ENCODE peak calls at places on chromosomes 5 and 9, in four cellular contexts. P is upper lobe of right lung, U is IMR-90, J is left lung. Y is an unnamed sample.

GRCh38 chr5:103562084-103562452 is 521 bp downstream of the NUDT12 start:
- DNase-seq in J (peak; percentile 38), P (no peak), U (no peak), Y (no peak)

GRCh38 chr9:99176527-99177013 is 45.2 kb downstream of the ALG2 start:
- DNase-seq in U (no peak), J (no peak), P (no peak), Y (no peak)

GRCh38 chr9:106953166-106953565 is 90.2 kb downstream of the ZNF462 start:
- DNase-seq in P (no peak), J (no peak), U (peak; percentile 88), Y (peak; percentile 42)

GRCh38 chr5:59562756-59563389 is 330.7 kb downstream of the PDE4D start:
- DNase-seq in J (peak; percentile 42), P (peak; percentile 69), U (peak; percentile 33), Y (no peak)

GRCh38 chr9:128729766-128730517 is 6.0 kb upstream of the ZDHHC12 start:
- DNase-seq in P (no peak), U (no peak), J (no peak), Y (no peak)

GRCh38 chr5:43106290-43106638 is 14.4 kb upstream of the ZNF131 start:
- DNase-seq in J (no peak), U (no peak), P (no peak), Y (no peak)

GRCh38 chr9:126661521-126662251 is 48.0 kb downstream of the LMX1B start:
- DNase-seq in U (peak; percentile 6), P (no peak), J (no peak), Y (no peak)

GRCh38 chr9:5842926-5843325 is 10.0 kb upstream of the ERMP1 start:
- DNase-seq in J (no peak), U (no peak), P (no peak), Y (no peak)

GRCh38 chr5:127925916-127926315 is 157.7 kb upstream of the SLC12A2 start:
- DNase-seq in U (no peak), J (no peak), P (no peak), Y (no peak)

GRCh38 chr9:882416-882931 is 41.0 kb downstream of the DMRT1 start:
- DNase-seq in U (no peak), P (no peak), J (no peak), Y (no peak)

GRCh38 chr9:7394007-7394774 is 405.4 kb downstream of the DMAC1 start:
- DNase-seq in J (no peak), U (no peak), P (no peak), Y (no peak)
- TF ChIP-seq CTCF in J (no peak), U (no peak), P (no peak), Y (no peak)

DNA sequence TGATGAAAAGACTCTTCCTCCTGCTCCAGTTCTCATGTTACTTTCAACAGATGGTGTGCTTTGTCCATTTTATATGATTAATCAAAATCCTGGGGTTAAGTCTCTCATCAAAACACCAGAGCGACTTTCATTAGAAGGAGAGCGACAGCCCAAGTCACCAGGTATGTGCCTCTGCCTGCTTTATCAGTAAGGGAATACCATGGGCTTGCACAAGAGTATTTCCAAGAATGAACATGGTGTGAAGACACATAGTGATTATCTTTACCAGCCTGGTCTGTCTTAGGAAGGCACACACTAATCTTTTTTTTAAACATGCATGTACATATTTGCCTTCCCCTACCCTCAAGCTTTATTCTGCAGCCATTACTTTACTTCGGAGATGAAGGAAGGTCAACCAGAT is 15.2 kb downstream of the NUP214 start:
- DNase-seq in P (no peak), J (no peak), U (no peak), Y (no peak)
- H3K36me3 ChIP-seq in P (peaks cover 94% of the 10 kb centered on the region), J (peaks cover 98% of the 10 kb centered on the region), U (peaks cover 58% of the 10 kb centered on the region), Y (peaks cover 26% of the 10 kb centered on the region)

GRCh38 chr5:176865964-176866363 is 33.2 kb downstream of the HK3 start:
- DNase-seq in J (no peak), P (no peak), U (no peak), Y (no peak)
- H3K27me3 ChIP-seq in J (peaks cover 28% of the 10 kb centered on the region), P (peaks cover 61% of the 10 kb centered on the region), U (peaks cover 68% of the 10 kb centered on the region), Y (peaks cover 30% of the 10 kb centered on the region)

GRCh38 chr9:97307091-97307490 is 368 bp upstream of the CCDC180 start:
- DNase-seq in P (peak; percentile 85), U (peak; percentile 57), J (peak; percentile 90), Y (no peak)
- TF ChIP-seq CTCF in P (no peak), U (no peak), J (no peak), Y (no peak)

DNA sequence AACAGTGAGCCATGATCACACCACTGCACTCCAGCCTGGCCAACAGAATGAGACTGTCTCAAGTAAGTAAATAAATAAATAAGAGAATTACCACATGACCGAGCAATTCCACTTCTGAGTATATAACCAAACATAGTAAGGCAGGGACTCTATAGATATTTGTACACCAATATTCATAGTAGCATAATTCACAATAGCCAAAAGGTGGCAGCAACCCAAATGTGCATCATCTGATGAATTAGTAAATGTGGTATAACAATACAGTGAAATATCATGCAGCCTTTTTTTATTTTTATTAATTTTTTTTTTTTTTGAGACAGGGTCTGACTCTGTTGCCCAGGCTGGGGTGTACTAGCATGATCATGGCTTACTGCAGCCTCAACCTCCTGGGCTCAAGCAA is 33.1 kb downstream of the ALDH7A1 start:
- DNase-seq in P (no peak), U (peak; percentile 22), J (no peak), Y (no peak)
- H3K36me3 ChIP-seq in P (peaks cover 5% of the 10 kb centered on the region), U (peaks cover 8% of the 10 kb centered on the region), J (peaks cover 13% of the 10 kb centered on the region), Y (no peaks in the 10 kb centered on the region)

GRCh38 chr5:38265546-38266179 is 7.3 kb downstream of the EGFLAM start:
- DNase-seq in J (no peak), U (peak; percentile 40), P (no peak), Y (no peak)

GRCh38 chr5:38263983-38264382 is 5.6 kb downstream of the EGFLAM start:
- DNase-seq in P (no peak), J (no peak), U (no peak), Y (no peak)

GRCh38 chr5:38267372-38267771 is 9.0 kb downstream of the EGFLAM start:
- DNase-seq in P (no peak), U (no peak), J (no peak), Y (no peak)
- H3K27me3 ChIP-seq in P (peaks cover 50% of the 10 kb centered on the region), U (peaks cover 10% of the 10 kb centered on the region), J (peaks cover 17% of the 10 kb centered on the region), Y (no peaks in the 10 kb centered on the region)

DNA sequence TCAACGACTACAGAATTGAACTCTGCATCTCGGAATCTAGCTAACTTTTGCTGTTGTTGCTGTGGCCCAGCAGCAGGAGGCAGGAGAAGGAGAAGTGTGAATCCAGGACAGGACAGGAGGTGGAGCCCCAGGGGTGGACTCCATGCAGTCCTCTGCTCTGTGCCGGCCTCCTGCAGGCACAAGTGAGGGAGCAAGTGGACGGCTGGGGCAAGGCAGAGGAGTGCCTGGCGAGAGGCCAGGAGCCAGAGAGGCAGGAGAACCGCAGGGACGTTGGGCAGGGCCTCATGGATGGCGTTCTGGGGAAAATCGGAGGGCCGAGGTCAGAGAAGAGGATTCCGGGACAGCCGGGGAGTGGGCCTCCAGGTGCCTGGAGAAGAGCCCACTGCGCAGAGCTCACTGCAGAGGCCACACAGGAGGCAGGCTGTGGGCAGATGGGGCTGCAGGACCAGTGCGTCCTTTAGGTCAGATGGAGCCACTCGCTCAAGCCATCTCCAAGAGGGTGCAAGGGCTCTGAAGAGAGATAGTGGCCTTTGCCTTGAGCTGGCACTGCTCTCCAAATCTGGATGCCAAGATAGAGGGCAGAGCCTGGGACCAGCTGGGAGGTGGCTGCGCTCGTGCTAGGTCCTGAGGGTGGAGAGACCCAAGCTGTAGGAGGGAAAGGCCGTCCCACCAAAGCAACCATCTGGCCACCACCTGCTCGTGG is 214.0 kb downstream of the FANCC start:
- DNase-seq in J (no peak), U (no peak), P (peak; percentile 66), Y (no peak)
- TF ChIP-seq CTCF in J (no peak), U (no peak), P (no peak), Y (peak; percentile 37)

DNA sequence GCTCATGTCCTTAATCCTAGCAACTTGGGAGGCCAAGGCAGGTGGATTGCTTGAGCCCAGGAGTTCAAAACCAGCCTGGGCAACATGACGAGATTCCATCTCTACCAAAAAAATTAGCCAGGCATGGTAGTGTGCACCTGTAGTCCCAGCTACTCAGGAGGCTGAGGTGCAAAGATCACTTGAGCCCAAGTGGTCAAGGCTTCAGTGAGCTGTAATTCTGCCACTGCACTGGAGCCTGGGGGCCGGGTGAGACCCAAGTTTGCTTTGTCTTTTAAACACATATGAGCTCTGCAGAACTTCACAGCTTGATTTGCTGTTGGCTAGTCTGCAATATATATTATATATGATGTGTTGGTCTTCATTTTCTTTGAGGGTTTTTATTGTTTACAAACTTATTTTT is 89.8 kb downstream of the UBE2R2 start:
- DNase-seq in J (no peak), U (no peak), P (no peak), Y (no peak)
- H3K36me3 ChIP-seq in J (peaks cover 11% of the 10 kb centered on the region), U (peaks cover 8% of the 10 kb centered on the region), P (peaks cover 9% of the 10 kb centered on the region), Y (peaks cover 4% of the 10 kb centered on the region)